ENCODE peak calls at places on chromosomes 12 and 14, in seven cellular contexts. One of them, this sample, is unnamed.

GRCh38 chr12:116533343-116534248 is 25.6 kb upstream of the MAP1LC3B2 start:
- DNase-seq in transverse colon: peak
- DNase-seq in activated naive CD4-positive, alpha-beta T cell: peak
- DNase-seq in hepatic stellate cell: peak
- DNase-seq in SW480: peak
- DNase-seq in NCI-H774: peak
- DNase-seq in stimulated activated CD4-positive, alpha-beta T cell treated with anti-CD3 and anti-CD28 coated beads, Interleukin-1b, Interleukin-23, amount 100 ng/mL, for 24 hours: peak
- DNase-seq in this sample: peak

GRCh38 chr14:89176090-89176757 is 240.8 kb downstream of the FOXN3 start:
- DNase-seq in transverse colon: no peak
- DNase-seq in activated naive CD4-positive, alpha-beta T cell: no peak
- DNase-seq in hepatic stellate cell: no peak
- DNase-seq in SW480: no peak
- DNase-seq in NCI-H774: no peak
- DNase-seq in stimulated activated CD4-positive, alpha-beta T cell treated with anti-CD3 and anti-CD28 coated beads, Interleukin-1b, Interleukin-23, amount 100 ng/mL, for 24 hours: no peak
- DNase-seq in this sample: no peak

GRCh38 chr12:26121841-26122680 is 2.8 kb downstream of the BHLHE41 start:
- DNase-seq in transverse colon: no peak
- DNase-seq in activated naive CD4-positive, alpha-beta T cell: peak
- DNase-seq in hepatic stellate cell: peak
- DNase-seq in SW480: peak
- DNase-seq in NCI-H774: peak
- DNase-seq in stimulated activated CD4-positive, alpha-beta T cell treated with anti-CD3 and anti-CD28 coated beads, Interleukin-1b, Interleukin-23, amount 100 ng/mL, for 24 hours: no peak
- DNase-seq in this sample: peak

GRCh38 chr14:70735043-70735442 is 74.3 kb downstream of the MAP3K9 start:
- DNase-seq in transverse colon: no peak
- DNase-seq in activated naive CD4-positive, alpha-beta T cell: no peak
- DNase-seq in hepatic stellate cell: no peak
- DNase-seq in SW480: no peak
- DNase-seq in NCI-H774: no peak
- DNase-seq in stimulated activated CD4-positive, alpha-beta T cell treated with anti-CD3 and anti-CD28 coated beads, Interleukin-1b, Interleukin-23, amount 100 ng/mL, for 24 hours: no peak
- DNase-seq in this sample: no peak

GRCh38 chr12:4587108-4587507 is 25.1 kb downstream of the DYRK4 start:
- DNase-seq in transverse colon: no peak
- DNase-seq in activated naive CD4-positive, alpha-beta T cell: no peak
- DNase-seq in hepatic stellate cell: no peak
- DNase-seq in SW480: no peak
- DNase-seq in NCI-H774: no peak
- DNase-seq in stimulated activated CD4-positive, alpha-beta T cell treated with anti-CD3 and anti-CD28 coated beads, Interleukin-1b, Interleukin-23, amount 100 ng/mL, for 24 hours: no peak
- DNase-seq in this sample: no peak

GRCh38 chr14:90592655-90593054 is 195.8 kb downstream of the CALM1 start:
- DNase-seq in transverse colon: no peak
- DNase-seq in activated naive CD4-positive, alpha-beta T cell: no peak
- DNase-seq in hepatic stellate cell: no peak
- DNase-seq in SW480: no peak
- DNase-seq in NCI-H774: no peak
- DNase-seq in stimulated activated CD4-positive, alpha-beta T cell treated with anti-CD3 and anti-CD28 coated beads, Interleukin-1b, Interleukin-23, amount 100 ng/mL, for 24 hours: no peak
- DNase-seq in this sample: no peak

GRCh38 chr12:92971869-92972524 is 42.9 kb upstream of the EEA1 start:
- DNase-seq in transverse colon: no peak
- DNase-seq in activated naive CD4-positive, alpha-beta T cell: no peak
- DNase-seq in hepatic stellate cell: peak
- DNase-seq in SW480: no peak
- DNase-seq in NCI-H774: no peak
- DNase-seq in stimulated activated CD4-positive, alpha-beta T cell treated with anti-CD3 and anti-CD28 coated beads, Interleukin-1b, Interleukin-23, amount 100 ng/mL, for 24 hours: no peak
- DNase-seq in this sample: no peak

GRCh38 chr14:83706555-83706954 is 1823.4 kb upstream of the FLRT2 start:
- DNase-seq in transverse colon: no peak
- DNase-seq in activated naive CD4-positive, alpha-beta T cell: no peak
- DNase-seq in hepatic stellate cell: no peak
- DNase-seq in SW480: no peak
- DNase-seq in NCI-H774: no peak
- DNase-seq in stimulated activated CD4-positive, alpha-beta T cell treated with anti-CD3 and anti-CD28 coated beads, Interleukin-1b, Interleukin-23, amount 100 ng/mL, for 24 hours: no peak
- DNase-seq in this sample: no peak

GRCh38 chr14:26702721-26703250 is 105.0 kb upstream of the NOVA1 start:
- DNase-seq in transverse colon: no peak
- DNase-seq in activated naive CD4-positive, alpha-beta T cell: no peak
- DNase-seq in hepatic stellate cell: no peak
- DNase-seq in SW480: no peak
- DNase-seq in NCI-H774: no peak
- DNase-seq in stimulated activated CD4-positive, alpha-beta T cell treated with anti-CD3 and anti-CD28 coated beads, Interleukin-1b, Interleukin-23, amount 100 ng/mL, for 24 hours: no peak
- DNase-seq in this sample: no peak

GRCh38 chr14:23604675-23605170 is 26.1 kb upstream of the JPH4 start:
- DNase-seq in transverse colon: no peak
- DNase-seq in activated naive CD4-positive, alpha-beta T cell: no peak
- DNase-seq in hepatic stellate cell: no peak
- DNase-seq in SW480: no peak
- DNase-seq in NCI-H774: no peak
- DNase-seq in stimulated activated CD4-positive, alpha-beta T cell treated with anti-CD3 and anti-CD28 coated beads, Interleukin-1b, Interleukin-23, amount 100 ng/mL, for 24 hours: no peak
- DNase-seq in this sample: no peak

GRCh38 chr14:68824517-68825347 is 31.9 kb upstream of the ZFP36L1 start:
- DNase-seq in transverse colon: peak
- DNase-seq in activated naive CD4-positive, alpha-beta T cell: peak
- DNase-seq in hepatic stellate cell: peak
- DNase-seq in SW480: peak
- DNase-seq in NCI-H774: peak
- DNase-seq in stimulated activated CD4-positive, alpha-beta T cell treated with anti-CD3 and anti-CD28 coated beads, Interleukin-1b, Interleukin-23, amount 100 ng/mL, for 24 hours: no peak
- DNase-seq in this sample: peak

GRCh38 chr12:34402228-34402898 is 380.1 kb downstream of the ALG10 start:
- DNase-seq in transverse colon: peak
- DNase-seq in activated naive CD4-positive, alpha-beta T cell: no peak
- DNase-seq in hepatic stellate cell: no peak
- DNase-seq in SW480: no peak
- DNase-seq in NCI-H774: no peak
- DNase-seq in stimulated activated CD4-positive, alpha-beta T cell treated with anti-CD3 and anti-CD28 coated beads, Interleukin-1b, Interleukin-23, amount 100 ng/mL, for 24 hours: no peak
- DNase-seq in this sample: no peak

GRCh38 chr12:113642216-113642615 is 170.5 kb upstream of the LHX5 start:
- DNase-seq in transverse colon: no peak
- DNase-seq in activated naive CD4-positive, alpha-beta T cell: no peak
- DNase-seq in hepatic stellate cell: no peak
- DNase-seq in SW480: no peak
- DNase-seq in NCI-H774: no peak
- DNase-seq in stimulated activated CD4-positive, alpha-beta T cell treated with anti-CD3 and anti-CD28 coated beads, Interleukin-1b, Interleukin-23, amount 100 ng/mL, for 24 hours: no peak
- DNase-seq in this sample: no peak

GRCh38 chr14:63493246-63493645 is 49.9 kb downstream of the PPP2R5E start:
- DNase-seq in transverse colon: no peak
- DNase-seq in activated naive CD4-positive, alpha-beta T cell: no peak
- DNase-seq in hepatic stellate cell: no peak
- DNase-seq in SW480: no peak
- DNase-seq in NCI-H774: no peak
- DNase-seq in stimulated activated CD4-positive, alpha-beta T cell treated with anti-CD3 and anti-CD28 coated beads, Interleukin-1b, Interleukin-23, amount 100 ng/mL, for 24 hours: no peak
- DNase-seq in this sample: no peak

GRCh38 chr14:63295991-63296630 is 22.6 kb downstream of the GPHB5 start:
- DNase-seq in transverse colon: no peak
- DNase-seq in activated naive CD4-positive, alpha-beta T cell: no peak
- DNase-seq in hepatic stellate cell: no peak
- DNase-seq in SW480: no peak
- DNase-seq in NCI-H774: no peak
- DNase-seq in stimulated activated CD4-positive, alpha-beta T cell treated with anti-CD3 and anti-CD28 coated beads, Interleukin-1b, Interleukin-23, amount 100 ng/mL, for 24 hours: no peak
- DNase-seq in this sample: no peak

GRCh38 chr12:88577537-88577936 is 2.7 kb downstream of the KITLG start:
- DNase-seq in transverse colon: no peak
- DNase-seq in activated naive CD4-positive, alpha-beta T cell: no peak
- DNase-seq in hepatic stellate cell: no peak
- DNase-seq in SW480: peak
- DNase-seq in NCI-H774: peak
- DNase-seq in stimulated activated CD4-positive, alpha-beta T cell treated with anti-CD3 and anti-CD28 coated beads, Interleukin-1b, Interleukin-23, amount 100 ng/mL, for 24 hours: no peak
- DNase-seq in this sample: peak

GRCh38 chr12:114764516-114764915 is 80.5 kb upstream of the TBX3 start:
- DNase-seq in transverse colon: no peak
- DNase-seq in activated naive CD4-positive, alpha-beta T cell: no peak
- DNase-seq in hepatic stellate cell: no peak
- DNase-seq in SW480: no peak
- DNase-seq in NCI-H774: no peak
- DNase-seq in stimulated activated CD4-positive, alpha-beta T cell treated with anti-CD3 and anti-CD28 coated beads, Interleukin-1b, Interleukin-23, amount 100 ng/mL, for 24 hours: no peak
- DNase-seq in this sample: no peak

GRCh38 chr12:124771462-124772361 is 92.0 kb downstream of the SCARB1 start:
- DNase-seq in transverse colon: peak
- DNase-seq in activated naive CD4-positive, alpha-beta T cell: peak
- DNase-seq in hepatic stellate cell: peak
- DNase-seq in SW480: peak
- DNase-seq in NCI-H774: peak
- DNase-seq in stimulated activated CD4-positive, alpha-beta T cell treated with anti-CD3 and anti-CD28 coated beads, Interleukin-1b, Interleukin-23, amount 100 ng/mL, for 24 hours: peak
- DNase-seq in this sample: peak

GRCh38 chr12:92068441-92068840 is 77.2 kb downstream of the BTG1 start:
- DNase-seq in transverse colon: no peak
- DNase-seq in activated naive CD4-positive, alpha-beta T cell: no peak
- DNase-seq in hepatic stellate cell: no peak
- DNase-seq in SW480: peak
- DNase-seq in NCI-H774: peak
- DNase-seq in stimulated activated CD4-positive, alpha-beta T cell treated with anti-CD3 and anti-CD28 coated beads, Interleukin-1b, Interleukin-23, amount 100 ng/mL, for 24 hours: no peak
- DNase-seq in this sample: no peak

GRCh38 chr14:68492889-68493288 is 300.0 kb downstream of the ZFP36L1 start:
- DNase-seq in transverse colon: no peak
- DNase-seq in activated naive CD4-positive, alpha-beta T cell: no peak
- DNase-seq in hepatic stellate cell: no peak
- DNase-seq in SW480: no peak
- DNase-seq in NCI-H774: no peak
- DNase-seq in stimulated activated CD4-positive, alpha-beta T cell treated with anti-CD3 and anti-CD28 coated beads, Interleukin-1b, Interleukin-23, amount 100 ng/mL, for 24 hours: no peak
- DNase-seq in this sample: no peak

GRCh38 chr14:76138758-76139723 is 12.7 kb upstream of the GPATCH2L start:
- DNase-seq in transverse colon: no peak
- DNase-seq in activated naive CD4-positive, alpha-beta T cell: no peak
- DNase-seq in hepatic stellate cell: no peak
- DNase-seq in SW480: no peak
- DNase-seq in NCI-H774: no peak
- DNase-seq in stimulated activated CD4-positive, alpha-beta T cell treated with anti-CD3 and anti-CD28 coated beads, Interleukin-1b, Interleukin-23, amount 100 ng/mL, for 24 hours: no peak
- DNase-seq in this sample: no peak

GRCh38 chr12:53234236-53234635 is 2.2 kb upstream of the RARG start:
- DNase-seq in transverse colon: peak
- DNase-seq in activated naive CD4-positive, alpha-beta T cell: no peak
- DNase-seq in hepatic stellate cell: no peak
- DNase-seq in SW480: no peak
- DNase-seq in NCI-H774: no peak
- DNase-seq in stimulated activated CD4-positive, alpha-beta T cell treated with anti-CD3 and anti-CD28 coated beads, Interleukin-1b, Interleukin-23, amount 100 ng/mL, for 24 hours: no peak
- DNase-seq in this sample: no peak

GRCh38 chr14:105168979-105169507 is 467 bp upstream of the JAG2 start:
- DNase-seq in transverse colon: no peak
- DNase-seq in activated naive CD4-positive, alpha-beta T cell: peak
- DNase-seq in hepatic stellate cell: no peak
- DNase-seq in SW480: peak
- DNase-seq in NCI-H774: no peak
- DNase-seq in stimulated activated CD4-positive, alpha-beta T cell treated with anti-CD3 and anti-CD28 coated beads, Interleukin-1b, Interleukin-23, amount 100 ng/mL, for 24 hours: no peak
- DNase-seq in this sample: no peak

GRCh38 chr14:86797075-86797351 is 1196.0 kb downstream of the GALC start:
- DNase-seq in transverse colon: no peak
- DNase-seq in activated naive CD4-positive, alpha-beta T cell: no peak
- DNase-seq in hepatic stellate cell: no peak
- DNase-seq in SW480: no peak
- DNase-seq in NCI-H774: no peak
- DNase-seq in stimulated activated CD4-positive, alpha-beta T cell treated with anti-CD3 and anti-CD28 coated beads, Interleukin-1b, Interleukin-23, amount 100 ng/mL, for 24 hours: no peak
- DNase-seq in this sample: no peak

GRCh38 chr12:106113042-106113441 is 25.7 kb downstream of the NUAK1 start:
- DNase-seq in transverse colon: no peak
- DNase-seq in activated naive CD4-positive, alpha-beta T cell: no peak
- DNase-seq in hepatic stellate cell: peak
- DNase-seq in SW480: peak
- DNase-seq in NCI-H774: no peak
- DNase-seq in stimulated activated CD4-positive, alpha-beta T cell treated with anti-CD3 and anti-CD28 coated beads, Interleukin-1b, Interleukin-23, amount 100 ng/mL, for 24 hours: no peak
- DNase-seq in this sample: no peak

GRCh38 chr12:26431211-26431610 is 235.8 kb downstream of the SSPN start:
- DNase-seq in transverse colon: no peak
- DNase-seq in activated naive CD4-positive, alpha-beta T cell: no peak
- DNase-seq in hepatic stellate cell: no peak
- DNase-seq in SW480: peak
- DNase-seq in NCI-H774: peak
- DNase-seq in stimulated activated CD4-positive, alpha-beta T cell treated with anti-CD3 and anti-CD28 coated beads, Interleukin-1b, Interleukin-23, amount 100 ng/mL, for 24 hours: no peak
- DNase-seq in this sample: peak

GRCh38 chr12:12488296-12488695 is 74.4 kb downstream of the DUSP16 start:
- DNase-seq in transverse colon: no peak
- DNase-seq in activated naive CD4-positive, alpha-beta T cell: no peak
- DNase-seq in hepatic stellate cell: no peak
- DNase-seq in SW480: no peak
- DNase-seq in NCI-H774: no peak
- DNase-seq in stimulated activated CD4-positive, alpha-beta T cell treated with anti-CD3 and anti-CD28 coated beads, Interleukin-1b, Interleukin-23, amount 100 ng/mL, for 24 hours: no peak
- DNase-seq in this sample: no peak

GRCh38 chr12:125220404-125221273 is 155.4 kb downstream of the AACS start:
- DNase-seq in transverse colon: no peak
- DNase-seq in activated naive CD4-positive, alpha-beta T cell: no peak
- DNase-seq in hepatic stellate cell: no peak
- DNase-seq in SW480: no peak
- DNase-seq in NCI-H774: no peak
- DNase-seq in stimulated activated CD4-positive, alpha-beta T cell treated with anti-CD3 and anti-CD28 coated beads, Interleukin-1b, Interleukin-23, amount 100 ng/mL, for 24 hours: no peak
- DNase-seq in this sample: no peak

GRCh38 chr12:124538194-124539082 is 29.0 kb downstream of the NCOR2 start:
- DNase-seq in transverse colon: no peak
- DNase-seq in activated naive CD4-positive, alpha-beta T cell: no peak
- DNase-seq in hepatic stellate cell: no peak
- DNase-seq in SW480: no peak
- DNase-seq in NCI-H774: no peak
- DNase-seq in stimulated activated CD4-positive, alpha-beta T cell treated with anti-CD3 and anti-CD28 coated beads, Interleukin-1b, Interleukin-23, amount 100 ng/mL, for 24 hours: no peak
- DNase-seq in this sample: no peak

GRCh38 chr14:28774764-28775738 is 8.5 kb downstream of the FOXG1 start:
- DNase-seq in transverse colon: no peak
- DNase-seq in activated naive CD4-positive, alpha-beta T cell: no peak
- DNase-seq in hepatic stellate cell: no peak
- DNase-seq in SW480: no peak
- DNase-seq in NCI-H774: no peak
- DNase-seq in stimulated activated CD4-positive, alpha-beta T cell treated with anti-CD3 and anti-CD28 coated beads, Interleukin-1b, Interleukin-23, amount 100 ng/mL, for 24 hours: no peak
- DNase-seq in this sample: no peak

GRCh38 chr14:40983604-40984003 is 623.1 kb upstream of the LRFN5 start:
- DNase-seq in transverse colon: no peak
- DNase-seq in activated naive CD4-positive, alpha-beta T cell: no peak
- DNase-seq in hepatic stellate cell: no peak
- DNase-seq in SW480: no peak
- DNase-seq in NCI-H774: no peak
- DNase-seq in stimulated activated CD4-positive, alpha-beta T cell treated with anti-CD3 and anti-CD28 coated beads, Interleukin-1b, Interleukin-23, amount 100 ng/mL, for 24 hours: no peak
- DNase-seq in this sample: no peak

This sample was measured in Caco-2.